ENCODE peak calls at places on chromosomes 1 and 21, in five cellular contexts. J is OCI-LY7; Q is CD8-positive, alpha-beta T cell; Y is sigmoid colon; R is Panc1. Z is an unnamed sample.

GRCh38 chr1:93180723-93181613 is at the start of gene CCDC18:
- DNase-seq in J (peak; percentile 79), Q (no peak), Y (no peak), R (no peak), Z (peak; percentile 61)

GRCh38 chr1:9892563-9893528 is 17.2 kb downstream of the CTNNBIP1 start:
- DNase-seq in J (no peak), Q (no peak), Y (no peak), R (no peak), Z (peak; percentile 70)

GRCh38 chr1:58575831-58576726 is 973 bp downstream of the TACSTD2 start:
- DNase-seq in J (no peak), Q (no peak), Y (no peak), R (no peak), Z (no peak)

GRCh38 chr21:15682977-15683376 is 46.8 kb upstream of the USP25 start:
- DNase-seq in J (no peak), Q (no peak), Y (no peak), R (no peak), Z (peak; percentile 49)

GRCh38 chr1:246591958-246592357 is 25.7 kb downstream of the CNST start:
- DNase-seq in J (no peak), Q (no peak), Y (no peak), R (no peak), Z (no peak)

GRCh38 chr1:42211224-42211623 is 46.7 kb upstream of the GUCA2A start:
- DNase-seq in J (no peak), Q (no peak), Y (no peak), R (no peak), Z (no peak)

GRCh38 chr1:164524810-164525209 is 34.2 kb upstream of the PBX1 start:
- DNase-seq in J (no peak), Q (no peak), Y (no peak), R (no peak), Z (no peak)

GRCh38 chr1:154623358-154623757 is 15.4 kb upstream of the ADAR start:
- DNase-seq in J (no peak), Q (no peak), Y (no peak), R (no peak), Z (no peak)

GRCh38 chr1:168102482-168102881 is 34.2 kb downstream of the GPR161 start:
- DNase-seq in J (no peak), Q (no peak), Y (no peak), R (no peak), Z (no peak)

GRCh38 chr1:173914366-173914871 is 2.7 kb downstream of the SERPINC1 start:
- DNase-seq in J (peak; percentile 67), Q (no peak), Y (no peak), R (peak; percentile 10), Z (no peak)

GRCh38 chr1:63674865-63675815 is 81.9 kb downstream of the PGM1 start:
- DNase-seq in J (no peak), Q (no peak), Y (no peak), R (no peak), Z (no peak)

GRCh38 chr1:119987112-119987511 is 82.3 kb downstream of the NOTCH2 start:
- DNase-seq in J (no peak), Q (no peak), Y (no peak), R (no peak), Z (peak; percentile 64)

GRCh38 chr21:43854773-43855633 is 10.0 kb upstream of the AGPAT3 start:
- DNase-seq in J (peak; percentile 58), Q (no peak), Y (no peak), R (no peak), Z (no peak)

GRCh38 chr1:64537942-64538341 is 68.0 kb downstream of the CACHD1 start:
- DNase-seq in J (no peak), Q (no peak), Y (no peak), R (no peak), Z (no peak)

GRCh38 chr21:42063578-42064521 is 7.3 kb upstream of the UMODL1 start:
- DNase-seq in J (peak; percentile 92), Q (peak; percentile 84), Y (no peak), R (no peak), Z (no peak)

GRCh38 chr1:184387871-184388670 is 1.2 kb downstream of the C1orf21 start:
- DNase-seq in J (no peak), Q (no peak), Y (peak; percentile 74), R (no peak), Z (peak; percentile 50)

GRCh38 chr1:11648039-11648438 is 6.2 kb downstream of the FBXO2 start:
- DNase-seq in J (no peak), Q (no peak), Y (no peak), R (no peak), Z (no peak)

GRCh38 chr1:21859669-21860179 is 47.7 kb downstream of the LDLRAD2 start:
- DNase-seq in J (no peak), Q (no peak), Y (no peak), R (no peak), Z (no peak)

GRCh38 chr1:92980732-92981647 is 19.7 kb upstream of the DIPK1A start:
- DNase-seq in J (peak; percentile 37), Q (peak; percentile 55), Y (no peak), R (no peak), Z (no peak)

GRCh38 chr1:183203094-183203493 is 17.0 kb downstream of the LAMC2 start:
- DNase-seq in J (no peak), Q (no peak), Y (no peak), R (no peak), Z (no peak)

GRCh38 chr1:183206538-183207117 is 20.6 kb downstream of the LAMC2 start:
- DNase-seq in J (no peak), Q (no peak), Y (no peak), R (no peak), Z (no peak)

GRCh38 chr1:183209533-183210158 is 23.6 kb downstream of the LAMC2 start:
- DNase-seq in J (no peak), Q (no peak), Y (no peak), R (peak; percentile 64), Z (no peak)

GRCh38 chr1:183200451-183200850 is 14.4 kb downstream of the LAMC2 start:
- DNase-seq in J (no peak), Q (no peak), Y (no peak), R (no peak), Z (no peak)

DNA sequence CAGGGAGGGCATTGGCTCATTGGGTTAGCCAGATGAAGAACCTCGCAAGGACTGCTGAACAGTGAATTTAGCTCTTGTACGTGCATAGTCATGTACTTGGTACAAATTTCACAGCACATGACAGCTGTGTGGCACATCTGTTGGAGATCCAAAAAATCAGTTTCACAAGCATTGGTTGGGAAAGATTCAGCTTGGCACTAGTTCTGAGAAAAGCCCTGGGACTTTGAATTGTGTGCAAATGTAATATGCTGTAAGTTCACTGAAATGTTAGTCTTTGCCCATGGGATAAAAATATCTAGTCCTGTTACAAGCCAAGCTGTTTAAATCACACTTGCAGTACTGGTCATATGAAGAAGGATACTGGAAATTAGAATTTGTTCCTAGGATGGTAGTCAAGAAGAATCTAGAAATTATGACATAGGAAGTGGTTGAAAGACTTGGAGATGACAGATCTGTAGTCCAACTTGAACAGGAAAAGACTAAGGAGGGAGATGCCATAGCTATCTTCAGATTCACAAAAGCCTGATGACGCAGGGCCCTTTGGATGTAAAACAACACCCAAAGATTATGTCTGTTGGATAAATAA is 19.2 kb downstream of the LAMC2 start:
- DNase-seq in J (no peak), Q (no peak), Y (peak; percentile 78), R (no peak), Z (no peak)
- H3K27ac ChIP-seq in J (no peak overlapping the region), Q (no peak overlapping the region), Y (peak overlapping the region; percentile 70), R (no peak overlapping the region), Z (no peak overlapping the region)

GRCh38 chr1:171251042-171251740 is 2.9 kb downstream of the FMO1 start:
- DNase-seq in J (peak; percentile 55), Q (no peak), Y (no peak), R (no peak), Z (no peak)

GRCh38 chr1:171250263-171250662 is 2.0 kb downstream of the FMO1 start:
- DNase-seq in J (peak; percentile 17), Q (no peak), Y (no peak), R (no peak), Z (no peak)

GRCh38 chr1:171252482-171252881 is 4.2 kb downstream of the FMO1 start:
- DNase-seq in J (peak; percentile 98), Q (no peak), Y (no peak), R (no peak), Z (no peak)

GRCh38 chr1:171254859-171255258 is 6.6 kb downstream of the FMO1 start:
- DNase-seq in J (no peak), Q (no peak), Y (no peak), R (no peak), Z (no peak)

DNA sequence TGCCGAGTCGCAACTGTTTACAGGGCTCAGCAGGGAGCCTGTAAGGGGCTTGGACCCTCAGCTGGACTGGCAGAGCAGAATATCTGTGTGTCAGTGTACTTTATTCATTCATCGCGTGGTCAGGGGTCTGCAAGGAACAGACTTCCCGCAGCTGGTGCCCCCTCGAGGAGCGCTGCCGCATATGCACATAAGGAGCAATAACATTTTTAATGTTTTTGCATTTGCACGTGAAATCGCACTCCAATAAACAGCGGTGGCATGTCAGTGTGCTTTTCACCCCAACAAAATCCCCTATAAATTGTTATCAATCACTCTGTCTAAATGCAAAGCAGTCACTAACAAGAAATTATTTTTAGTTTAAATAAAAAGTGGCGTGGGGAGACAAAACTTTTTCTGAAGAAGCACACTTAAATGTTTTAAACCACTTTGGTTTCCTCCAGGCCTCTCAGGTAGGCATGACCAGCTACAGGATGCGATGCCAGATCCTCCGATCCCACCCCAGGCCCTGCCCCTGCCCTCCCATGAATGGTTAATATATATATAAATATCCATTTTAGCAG is 3.5 kb downstream of the FMO1 start:
- DNase-seq in J (peak; percentile 87), Q (no peak), Y (no peak), R (no peak), Z (no peak)
- H3K4me3 ChIP-seq in J (peak overlapping the region; percentile 76), Q (peak overlapping the region; percentile 56), Y (peak overlapping the region; percentile 35), R (peak overlapping the region; percentile 45), Z (peak overlapping the region; percentile 39)

GRCh38 chr1:31105646-31106045 is 40.1 kb upstream of the PUM1 start:
- DNase-seq in J (no peak), Q (no peak), Y (no peak), R (no peak), Z (no peak)

GRCh38 chr1:31095985-31096384 is 30.5 kb upstream of the PUM1 start:
- DNase-seq in J (no peak), Q (no peak), Y (no peak), R (no peak), Z (no peak)

GRCh38 chr1:31099283-31100063 is 34.0 kb upstream of the PUM1 start:
- DNase-seq in J (no peak), Q (no peak), Y (no peak), R (no peak), Z (no peak)

GRCh38 chr1:31102501-31102950 is 37.0 kb upstream of the PUM1 start:
- DNase-seq in J (no peak), Q (no peak), Y (peak; percentile 69), R (no peak), Z (no peak)

GRCh38 chr1:31101147-31101502 is 35.6 kb upstream of the PUM1 start:
- DNase-seq in J (no peak), Q (no peak), Y (no peak), R (no peak), Z (peak; percentile 44)
- H3K27ac ChIP-seq in J (no peak overlapping the region), Q (no peak overlapping the region), Y (no peak overlapping the region), R (no peak overlapping the region), Z (no peak overlapping the region)

GRCh38 chr1:234217316-234217840 is 155.9 kb upstream of the COA6 start:
- DNase-seq in J (no peak), Q (no peak), Y (no peak), R (no peak), Z (no peak)

GRCh38 chr1:234213576-234214128 is 159.6 kb upstream of the COA6 start:
- DNase-seq in J (no peak), Q (no peak), Y (no peak), R (no peak), Z (no peak)

GRCh38 chr1:234214129-234214910 is 158.9 kb upstream of the COA6 start:
- DNase-seq in J (no peak), Q (no peak), Y (peak; percentile 74), R (no peak), Z (no peak)

GRCh38 chr1:234216116-234216703 is 157.0 kb upstream of the COA6 start:
- DNase-seq in J (no peak), Q (no peak), Y (no peak), R (no peak), Z (no peak)

GRCh38 chr1:234214911-234215892 is 158.1 kb upstream of the COA6 start:
- DNase-seq in J (no peak), Q (no peak), Y (no peak), R (no peak), Z (no peak)
- H3K4me3 ChIP-seq in J (no peak overlapping the region), Q (no peak overlapping the region), Y (no peak overlapping the region), R (no peak overlapping the region), Z (no peak overlapping the region)

Z was measured in SJSA1.